ENCODE peak calls at places on chromosomes 6 and 20, in six cellular contexts. Z is foreskin fibroblast; S is activated CD4-positive, CD25-positive, alpha-beta regulatory T cell; A is NCI-H2081; E is stimulated activated CD4-positive, alpha-beta T cell treated with anti-CD3 and anti-CD28 coated beads, Interleukin-15, amount 100 ng/mL, for 1 hour; R is DMS79. J is an unnamed sample.

GRCh38 chr6:104575536-104575935 is 284.2 kb downstream of the HACE1 start:
- DNase-seq in R (no peak), Z (no peak), E (no peak), S (no peak), A (no peak), J (no peak)

GRCh38 chr20:38458314-38458713 is 14.3 kb upstream of the RALGAPB start:
- DNase-seq in S (no peak), E (no peak), Z (no peak), A (no peak), R (no peak), J (no peak)

GRCh38 chr6:159038914-159039884 is 5.6 kb downstream of the TAGAP start:
- DNase-seq in R (no peak), Z (peak), E (no peak), A (no peak), S (no peak), J (peak)

GRCh38 chr20:63051186-63051860 is 44.6 kb upstream of the BHLHE23 start:
- DNase-seq in A (no peak), Z (no peak), R (no peak), S (no peak), E (no peak), J (no peak)

GRCh38 chr20:33209789-33210188 is 7.4 kb upstream of the BPIFA3 start:
- DNase-seq in A (no peak), E (no peak), R (no peak), Z (peak), S (no peak), J (no peak)

GRCh38 chr6:35716798-35717197 is 20.0 kb upstream of the ARMC12 start:
- DNase-seq in Z (no peak), S (no peak), R (no peak), E (no peak), A (no peak), J (no peak)

GRCh38 chr6:3612341-3613041 is 139.0 kb downstream of the PXDC1 start:
- DNase-seq in S (no peak), E (no peak), A (peak), Z (peak), R (no peak), J (no peak)

GRCh38 chr20:63844384-63845025 is 13.4 kb upstream of the ZBTB46 start:
- DNase-seq in A (no peak), S (no peak), Z (no peak), E (no peak), R (no peak), J (no peak)

GRCh38 chr6:36350681-36351091 is 14.0 kb upstream of the BNIP5 start:
- DNase-seq in R (no peak), A (no peak), E (no peak), S (no peak), Z (no peak), J (no peak)

GRCh38 chr20:62311150-62311549 is 8.4 kb downstream of the ADRM1 start:
- DNase-seq in A (no peak), R (no peak), Z (no peak), S (no peak), E (no peak), J (no peak)

GRCh38 chr6:57109905-57110304 is 19.9 kb downstream of the ZNF451 start:
- DNase-seq in Z (peak), R (no peak), A (no peak), S (no peak), E (no peak), J (no peak)

GRCh38 chr6:79841577-79842381 is 105.6 kb downstream of the ELOVL4 start:
- DNase-seq in A (no peak), Z (no peak), E (no peak), S (no peak), R (no peak), J (no peak)

GRCh38 chr6:141467041-141467440 is 665.7 kb upstream of the GJE1 start:
- DNase-seq in Z (no peak), S (no peak), E (no peak), R (no peak), A (no peak), J (no peak)

GRCh38 chr6:81451787-81452186 is 300.7 kb downstream of the TENT5A start:
- DNase-seq in Z (peak), A (no peak), E (no peak), S (no peak), R (no peak), J (no peak)

GRCh38 chr20:62627901-62628612 is 14.2 kb upstream of the SLCO4A1 start:
- DNase-seq in R (no peak), A (no peak), E (no peak), S (no peak), Z (peak), J (no peak)

GRCh38 chr20:41352666-41353065 is 12.0 kb downstream of the LPIN3 start:
- DNase-seq in R (no peak), E (no peak), A (no peak), S (no peak), Z (no peak), J (no peak)

GRCh38 chr6:72466971-72467566 is 154.8 kb upstream of the KCNQ5 start:
- DNase-seq in E (no peak), R (no peak), A (peak), S (no peak), Z (no peak), J (no peak)

GRCh38 chr6:24902782-24903181 is 33.0 kb downstream of the RIPOR2 start:
- DNase-seq in R (no peak), E (no peak), A (no peak), S (no peak), Z (peak), J (no peak)

GRCh38 chr20:4787069-4787468 is 65.4 kb downstream of the PRND start:
- DNase-seq in R (no peak), E (no peak), A (no peak), Z (peak), S (no peak), J (no peak)

GRCh38 chr20:1242530-1242929 is 16.7 kb downstream of the RAD21L1 start:
- DNase-seq in A (no peak), S (no peak), R (no peak), Z (peak), E (no peak), J (no peak)

GRCh38 chr6:14118444-14118843 is 872 bp downstream of the CD83 start:
- DNase-seq in R (no peak), S (no peak), Z (no peak), E (no peak), A (no peak), J (no peak)

GRCh38 chr6:64890609-64891008 is 816.4 kb downstream of the EYS start:
- DNase-seq in S (no peak), R (no peak), E (no peak), Z (no peak), A (no peak), J (no peak)

GRCh38 chr6:127146935-127147334 is 28.5 kb downstream of the RSPO3 start:
- DNase-seq in R (no peak), E (no peak), S (no peak), Z (peak), A (no peak), J (no peak)

GRCh38 chr6:5318617-5319016 is 57.3 kb downstream of the FARS2 start:
- DNase-seq in R (no peak), Z (no peak), E (no peak), S (no peak), A (no peak), J (no peak)

GRCh38 chr6:1384549-1385128 is 4.7 kb upstream of the FOXF2 start:
- DNase-seq in Z (peak), S (no peak), A (no peak), R (no peak), E (no peak), J (no peak)

GRCh38 chr6:170043881-170044790 is 246.7 kb downstream of the DLL1 start:
- DNase-seq in R (no peak), S (no peak), A (no peak), E (no peak), Z (no peak), J (no peak)

GRCh38 chr6:137852811-137853210 is 14.2 kb upstream of the TNFAIP3 start:
- DNase-seq in S (no peak), R (no peak), Z (no peak), E (no peak), A (no peak), J (no peak)

GRCh38 chr6:131029661-131030297 is 33.3 kb downstream of the EPB41L2 start:
- DNase-seq in S (no peak), E (no peak), A (no peak), R (no peak), Z (peak), J (no peak)

GRCh38 chr20:61370841-61371303 is 118.8 kb downstream of the CDH4 start:
- DNase-seq in R (no peak), E (no peak), Z (no peak), S (no peak), A (no peak), J (no peak)

J was measured in central memory CD8-positive, alpha-beta T cell.